ENCODE peak calls at places on chromosomes 16 and 17, in seven cellular contexts. A is GM12878; S is K562; O is mesendoderm; W is body of pancreas; L is CD8-positive, alpha-beta T cell; H is mucosa of descending colon. B is an unnamed sample. For H3K36me3 and H3K4me1, the result is how much of the 10 kb centered on the place peaks cover.

GRCh38 chr17:15269690-15270089 is 4.6 kb upstream of the PMP22 start:
- DNase-seq in A (no peak), S (no peak), O (peak), W (no peak), L (no peak), H (no peak), B (no peak)

GRCh38 chr16:87729266-87729954 is 36.4 kb downstream of the KLHDC4 start:
- DNase-seq in A (no peak), S (no peak), O (no peak), W (no peak), L (no peak), H (no peak), B (no peak)

GRCh38 chr16:49455181-49455990 is 81.8 kb downstream of the C16orf78 start:
- DNase-seq in A (no peak), S (no peak), O (no peak), W (no peak), L (no peak), H (no peak), B (no peak)

GRCh38 chr17:6936370-6937028 is 59.4 kb upstream of the ALOX12 start:
- DNase-seq in A (no peak), S (no peak), O (no peak), W (no peak), L (no peak), H (peak), B (peak)

GRCh38 chr17:7191571-7192270 is 12.6 kb upstream of the ASGR1 start:
- DNase-seq in A (no peak), S (peak), O (peak), W (peak), L (no peak), H (no peak), B (peak)

GRCh38 chr17:19738073-19738449 is 10.0 kb downstream of the ALDH3A1 start:
- DNase-seq in A (no peak), S (no peak), O (no peak), W (no peak), L (no peak), H (no peak), B (no peak)

GRCh38 chr17:64377769-64378282 is 12.8 kb downstream of the PECAM1 start:
- DNase-seq in A (no peak), S (no peak), O (no peak), W (no peak), L (no peak), H (no peak), B (no peak)

GRCh38 chr17:79231766-79232287 is 157.2 kb downstream of the ENGASE start:
- DNase-seq in A (no peak), S (no peak), O (no peak), W (no peak), L (no peak), H (no peak), B (no peak)

GRCh38 chr17:73089918-73090317 is 2.6 kb downstream of the SLC39A11 start:
- DNase-seq in A (no peak), S (no peak), O (no peak), W (no peak), L (no peak), H (no peak), B (no peak)

GRCh38 chr16:48426244-48427135 is 41.3 kb upstream of the SIAH1 start:
- DNase-seq in A (no peak), S (no peak), O (no peak), W (no peak), L (no peak), H (no peak), B (no peak)

GRCh38 chr16:11384184-11384955 is 39.1 kb downstream of the RMI2 start:
- DNase-seq in A (no peak), S (no peak), O (no peak), W (no peak), L (no peak), H (no peak), B (no peak)

GRCh38 chr17:28975031-28975430 is 23.7 kb upstream of the PHF12 start:
- DNase-seq in A (no peak), S (no peak), O (no peak), W (no peak), L (no peak), H (no peak), B (no peak)

GRCh38 chr16:28133666-28134065 is 70.2 kb upstream of the GSG1L start:
- DNase-seq in A (no peak), S (no peak), O (no peak), W (no peak), L (no peak), H (no peak), B (no peak)

GRCh38 chr16:28131210-28131609 is 67.7 kb upstream of the GSG1L start:
- DNase-seq in A (no peak), S (no peak), O (no peak), W (no peak), L (no peak), H (no peak), B (no peak)

GRCh38 chr16:28126684-28127620 is 63.4 kb upstream of the GSG1L start:
- DNase-seq in A (no peak), S (no peak), O (no peak), W (no peak), L (no peak), H (no peak), B (no peak)

GRCh38 chr16:28130099-28131088 is 66.9 kb upstream of the GSG1L start:
- DNase-seq in A (no peak), S (no peak), O (no peak), W (no peak), L (no peak), H (no peak), B (no peak)

DNA sequence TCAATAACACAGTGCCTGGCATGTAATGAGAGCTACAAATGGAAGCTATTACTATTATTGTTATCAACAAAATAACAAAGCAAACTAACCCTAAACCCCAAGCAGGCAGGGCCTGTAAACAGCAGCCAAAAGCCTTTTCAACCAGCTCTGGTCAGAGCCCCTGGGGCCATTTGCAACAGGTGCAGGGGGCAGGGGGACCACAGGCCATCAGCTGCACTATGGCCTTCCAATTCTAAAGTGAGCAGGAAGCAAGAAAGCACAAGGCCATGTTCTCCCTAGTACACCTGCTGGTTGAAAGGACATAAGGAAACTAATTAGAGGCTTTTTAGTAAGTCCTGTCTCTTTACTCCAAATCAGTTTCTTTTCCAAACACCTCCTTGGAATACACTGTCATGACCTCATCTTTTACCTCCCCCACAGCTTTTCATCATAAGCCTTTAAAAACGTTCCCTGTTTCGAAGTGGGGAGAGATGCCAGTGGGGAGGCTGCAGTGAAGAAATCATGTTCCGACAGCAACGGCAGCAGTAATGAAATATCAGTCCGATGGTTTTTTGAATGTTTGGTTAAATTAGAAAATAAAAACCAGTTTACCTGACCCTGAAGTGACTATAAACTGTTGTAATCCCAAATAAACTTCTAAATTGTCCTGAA is 68.4 kb upstream of the GSG1L start:
- DNase-seq in A (no peak), S (no peak), O (no peak), W (no peak), L (no peak), H (no peak), B (no peak)
- H3K36me3 ChIP-seq in A (half or more), S (half or more), O (under half), W (under half), L (half or more), H (under half), B (under half)

GRCh38 chr16:25403852-25404251 is 146.2 kb upstream of the ZKSCAN2 start:
- DNase-seq in A (no peak), S (no peak), O (no peak), W (no peak), L (no peak), H (no peak), B (no peak)
- H3K4me1 ChIP-seq in A (under half), S (under half), O (under half), W (under half), L (under half), H (under half), B (under half)

GRCh38 chr16:8892101-8892575 is 10.0 kb downstream of the LITAFD start:
- DNase-seq in A (peak), S (no peak), O (no peak), W (no peak), L (no peak), H (peak), B (no peak)

GRCh38 chr16:8889893-8890548 is 7.9 kb downstream of the LITAFD start:
- DNase-seq in A (no peak), S (no peak), O (no peak), W (no peak), L (no peak), H (peak), B (peak)

GRCh38 chr16:8888951-8889892 is 7.1 kb downstream of the LITAFD start:
- DNase-seq in A (no peak), S (no peak), O (no peak), W (no peak), L (no peak), H (peak), B (peak)

GRCh38 chr16:8887952-8888560 is 5.9 kb downstream of the LITAFD start:
- DNase-seq in A (no peak), S (peak), O (no peak), W (peak), L (no peak), H (peak), B (no peak)

GRCh38 chr16:8890549-8890921 is 8.4 kb downstream of the LITAFD start:
- DNase-seq in A (no peak), S (no peak), O (no peak), W (no peak), L (no peak), H (no peak), B (no peak)
- H3K36me3 ChIP-seq in A (under half), S (half or more), O (under half), W (under half), L (under half), H (under half), B (under half)

DNA sequence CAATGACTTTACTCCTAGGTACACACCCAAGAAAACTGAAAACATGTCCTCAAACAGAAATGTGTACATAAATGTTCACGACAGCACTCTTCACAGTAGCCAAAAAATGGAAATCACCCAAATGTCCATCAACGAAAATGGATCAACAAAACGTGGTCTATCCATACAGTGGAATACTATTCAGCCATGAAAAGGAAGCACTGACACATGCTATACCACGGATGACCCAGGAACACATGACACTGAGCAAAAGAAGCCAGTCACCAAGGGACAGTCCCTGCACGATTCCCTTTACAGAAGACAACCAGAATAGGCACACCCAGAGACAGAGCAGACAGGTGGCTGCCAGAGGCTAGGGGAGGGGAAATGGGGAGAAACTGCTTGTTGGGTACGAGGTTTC is 11.3 kb downstream of the ZNF500 start:
- DNase-seq in A (no peak), S (no peak), O (no peak), W (no peak), L (no peak), H (no peak), B (no peak)
- H3K4me1 ChIP-seq in A (under half), S (under half), O (under half), W (under half), L (under half), H (under half), B (under half)

DNA sequence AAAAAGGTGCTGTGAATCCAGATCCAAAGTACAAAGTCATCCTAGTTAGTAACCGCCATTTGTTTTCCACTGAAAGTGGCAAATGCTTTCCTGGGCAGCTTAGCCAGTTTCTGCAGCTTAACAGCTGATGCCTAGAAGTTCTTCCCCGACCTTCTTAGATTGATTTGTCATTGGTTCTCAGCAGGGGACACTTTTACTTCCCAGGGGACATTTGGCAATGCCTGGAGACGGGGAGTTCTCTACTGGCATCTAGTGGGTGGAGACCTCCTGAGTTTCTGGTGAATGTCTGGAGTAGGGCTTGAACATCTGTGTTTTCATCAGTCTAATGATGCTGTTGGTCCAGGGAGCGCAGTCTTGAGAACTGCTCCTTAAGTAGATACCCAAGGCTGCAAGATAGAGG is 7.6 kb downstream of the DNAJA3 start:
- DNase-seq in A (no peak), S (peak), O (peak), W (no peak), L (no peak), H (no peak), B (no peak)
- H3K36me3 ChIP-seq in A (under half), S (half or more), O (under half), W (under half), L (under half), H (under half), B (under half)

DNA sequence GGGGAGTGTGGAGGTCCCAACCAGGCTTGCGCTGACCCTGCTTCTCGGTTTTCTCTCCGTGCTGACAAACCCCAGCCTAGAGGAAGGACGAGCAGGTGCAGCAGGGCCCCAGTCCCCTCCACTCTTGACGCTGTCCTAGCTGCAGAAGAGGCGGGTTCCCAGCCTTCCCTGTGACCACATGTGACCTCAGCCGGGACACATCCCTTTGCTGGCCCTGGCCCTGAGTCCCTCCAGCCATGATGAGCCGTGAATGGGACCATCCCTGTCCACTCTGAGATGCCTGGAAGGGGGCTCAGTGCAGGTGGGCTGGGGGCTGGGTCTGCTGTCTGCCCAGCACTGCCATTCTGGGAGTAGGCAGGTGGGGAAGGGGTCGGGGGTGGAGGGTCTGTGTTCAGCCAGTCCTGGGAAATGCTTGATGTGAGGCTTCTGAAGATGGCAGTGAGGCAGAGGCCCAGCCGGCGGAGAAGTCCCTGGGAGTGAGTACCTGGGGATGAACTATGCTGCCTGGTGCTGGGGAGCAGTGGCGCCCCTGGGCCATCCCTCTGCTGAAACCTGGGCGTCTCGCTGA is 1.9 kb upstream of the TUBB3 start:
- DNase-seq in A (no peak), S (no peak), O (peak), W (no peak), L (no peak), H (no peak), B (peak)
- H3K4me1 ChIP-seq in A (under half), S (half or more), O (under half), W (half or more), L (half or more), H (under half), B (under half)

DNA sequence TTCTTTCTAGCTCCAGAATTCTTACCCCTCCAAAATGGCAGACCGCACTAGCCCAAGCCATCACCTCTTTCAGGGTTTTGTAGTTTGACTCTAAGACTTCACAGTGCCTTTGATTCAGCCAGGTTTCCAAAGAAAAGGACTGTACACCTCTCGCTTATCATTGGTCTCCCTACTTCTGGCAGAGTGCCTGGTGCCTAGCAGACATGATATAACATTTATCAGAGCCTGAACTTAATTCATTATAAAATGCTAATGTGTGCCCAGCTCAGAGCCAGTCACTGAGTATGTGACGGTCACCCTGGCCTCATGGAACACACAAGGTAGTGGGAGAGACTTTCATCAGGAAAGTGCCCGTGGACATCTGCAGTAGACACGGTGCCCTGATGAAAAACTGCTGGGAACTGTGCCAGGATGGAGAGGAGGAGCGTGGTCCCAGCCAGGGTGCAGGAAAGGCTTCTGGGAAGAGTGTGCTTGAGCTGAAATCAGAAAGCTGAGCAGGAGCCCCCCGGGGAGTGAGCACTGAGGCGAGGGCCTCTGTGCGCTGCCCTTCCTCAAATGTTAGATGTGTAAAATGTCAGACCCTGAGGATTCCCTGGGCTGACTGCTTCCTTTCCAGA is 34.3 kb upstream of the LGALS9 start:
- DNase-seq in A (no peak), S (no peak), O (no peak), W (no peak), L (no peak), H (no peak), B (no peak)
- H3K36me3 ChIP-seq in A (under half), S (half or more), O (under half), W (under half), L (under half), H (under half), B (under half)

B was measured in aorta.